ENCODE peak calls at places on chromosomes 16 and 17, in five cellular contexts. R is retinal pigment epithelial cell; S is heart right ventricle; Q is CD4-positive, CD25-positive, alpha-beta regulatory T cell; A is AG04449. Y is an unnamed sample.

GRCh38 chr16:47247691-47248090 is 103.9 kb upstream of the NETO2 start:
- DNase-seq in R (no peak), S (no peak), Q (no peak), A (no peak), Y (no peak)

GRCh38 chr16:49049191-49049590 is 232.4 kb downstream of the CBLN1 start:
- DNase-seq in R (no peak), S (no peak), Q (no peak), A (no peak), Y (no peak)

GRCh38 chr17:46061435-46061834 is 62.4 kb downstream of the STH start:
- DNase-seq in R (no peak), S (no peak), Q (no peak), A (no peak), Y (no peak)

GRCh38 chr17:45222273-45222993 is 748 bp downstream of the FMNL1 start:
- DNase-seq in R (no peak), S (no peak), Q (peak; percentile 29), A (no peak), Y (peak; percentile 60)

GRCh38 chr17:38893612-38894011 is 23.8 kb downstream of the LASP1 start:
- DNase-seq in R (no peak), S (peak; percentile 52), Q (no peak), A (no peak), Y (no peak)

GRCh38 chr16:66382966-66383299 is 16.4 kb downstream of the CDH5 start:
- DNase-seq in R (peak; percentile 73), S (no peak), Q (no peak), A (peak; percentile 41), Y (no peak)

GRCh38 chr17:61124562-61124961 is 275.1 kb upstream of the TBX2 start:
- DNase-seq in R (no peak), S (no peak), Q (no peak), A (no peak), Y (no peak)

GRCh38 chr16:68388124-68388523 is 60.2 kb downstream of the SMPD3 start:
- DNase-seq in R (no peak), S (no peak), Q (no peak), A (no peak), Y (no peak)

GRCh38 chr17:10755592-10756127 is 25.8 kb upstream of the TMEM220 start:
- DNase-seq in R (no peak), S (no peak), Q (no peak), A (no peak), Y (no peak)

GRCh38 chr17:5226940-5227878 is 7.5 kb downstream of the SCIMP start:
- DNase-seq in R (no peak), S (no peak), Q (no peak), A (no peak), Y (peak; percentile 19)

GRCh38 chr17:14297161-14297851 is 3.6 kb upstream of the HS3ST3B1 start:
- DNase-seq in R (no peak), S (peak; percentile 67), Q (peak; percentile 29), A (no peak), Y (no peak)

GRCh38 chr16:57192146-57192545 is 6.0 kb downstream of the RSPRY1 start:
- DNase-seq in R (no peak), S (no peak), Q (no peak), A (no peak), Y (no peak)

GRCh38 chr17:66602659-66603363 is 232.1 kb upstream of the CACNG5 start:
- DNase-seq in R (no peak), S (no peak), Q (no peak), A (no peak), Y (no peak)

GRCh38 chr17:82396601-82397435 is 21.3 kb upstream of the HEXD start:
- DNase-seq in R (no peak), S (no peak), Q (no peak), A (peak; percentile 90), Y (no peak)

GRCh38 chr16:88120812-88121211 is 169.6 kb downstream of the BANP start:
- DNase-seq in R (no peak), S (no peak), Q (no peak), A (no peak), Y (no peak)

GRCh38 chr17:63555475-63556156 is 5.3 kb downstream of the DCAF7 start:
- DNase-seq in R (no peak), S (no peak), Q (no peak), A (no peak), Y (no peak)

GRCh38 chr17:41654134-41654907 is 29.9 kb upstream of the KRT17 start:
- DNase-seq in R (peak; percentile 83), S (no peak), Q (no peak), A (no peak), Y (no peak)

GRCh38 chr17:78873519-78874340 is 29.3 kb downstream of the CEP295NL start:
- DNase-seq in R (peak; percentile 56), S (no peak), Q (no peak), A (no peak), Y (no peak)

GRCh38 chr17:77521076-77521475 is 380.3 kb downstream of the SEC14L1 start:
- DNase-seq in R (no peak), S (no peak), Q (no peak), A (no peak), Y (no peak)

GRCh38 chr17:17419621-17420020 is 57.2 kb upstream of the MED9 start:
- DNase-seq in R (no peak), S (no peak), Q (no peak), A (no peak), Y (no peak)

GRCh38 chr16:89639385-89639784 is 18.1 kb downstream of the CHMP1A start:
- DNase-seq in R (no peak), S (no peak), Q (no peak), A (no peak), Y (no peak)

GRCh38 chr16:82138478-82139285 is 31.3 kb downstream of the MPHOSPH6 start:
- DNase-seq in R (no peak), S (no peak), Q (no peak), A (no peak), Y (no peak)

GRCh38 chr16:21159281-21159951 is 942 bp downstream of the LDAF1 start:
- DNase-seq in R (no peak), S (peak; percentile 49), Q (no peak), A (no peak), Y (no peak)

GRCh38 chr16:69404275-69404805 is 18.5 kb upstream of the TERF2 start:
- DNase-seq in R (peak; percentile 66), S (no peak), Q (no peak), A (peak; percentile 9), Y (no peak)

GRCh38 chr16:22141746-22142145 is 20.6 kb upstream of the SDR42E2 start:
- DNase-seq in R (no peak), S (no peak), Q (no peak), A (no peak), Y (peak; percentile 15)

GRCh38 chr16:56888806-56889205 is 23.8 kb downstream of the SLC12A3 start:
- DNase-seq in R (no peak), S (no peak), Q (no peak), A (no peak), Y (no peak)

GRCh38 chr16:25575363-25575762 is 116.4 kb upstream of the HS3ST4 start:
- DNase-seq in R (no peak), S (no peak), Q (no peak), A (no peak), Y (no peak)

GRCh38 chr17:45143767-45144198 is 4.5 kb upstream of the HEXIM1 start:
- DNase-seq in R (no peak), S (peak; percentile 92), Q (no peak), A (no peak), Y (no peak)

GRCh38 chr17:61444831-61445230 is 7.4 kb upstream of the TBX4 start:
- DNase-seq in R (no peak), S (no peak), Q (no peak), A (no peak), Y (no peak)

GRCh38 chr17:75345514-75346167 is 56.4 kb upstream of the SLC25A19 start:
- DNase-seq in R (no peak), S (no peak), Q (peak; percentile 16), A (no peak), Y (peak; percentile 92)

GRCh38 chr17:82346342-82347300 is 12.4 kb upstream of the TEX19 start:
- DNase-seq in R (no peak), S (no peak), Q (no peak), A (no peak), Y (no peak)

DNA sequence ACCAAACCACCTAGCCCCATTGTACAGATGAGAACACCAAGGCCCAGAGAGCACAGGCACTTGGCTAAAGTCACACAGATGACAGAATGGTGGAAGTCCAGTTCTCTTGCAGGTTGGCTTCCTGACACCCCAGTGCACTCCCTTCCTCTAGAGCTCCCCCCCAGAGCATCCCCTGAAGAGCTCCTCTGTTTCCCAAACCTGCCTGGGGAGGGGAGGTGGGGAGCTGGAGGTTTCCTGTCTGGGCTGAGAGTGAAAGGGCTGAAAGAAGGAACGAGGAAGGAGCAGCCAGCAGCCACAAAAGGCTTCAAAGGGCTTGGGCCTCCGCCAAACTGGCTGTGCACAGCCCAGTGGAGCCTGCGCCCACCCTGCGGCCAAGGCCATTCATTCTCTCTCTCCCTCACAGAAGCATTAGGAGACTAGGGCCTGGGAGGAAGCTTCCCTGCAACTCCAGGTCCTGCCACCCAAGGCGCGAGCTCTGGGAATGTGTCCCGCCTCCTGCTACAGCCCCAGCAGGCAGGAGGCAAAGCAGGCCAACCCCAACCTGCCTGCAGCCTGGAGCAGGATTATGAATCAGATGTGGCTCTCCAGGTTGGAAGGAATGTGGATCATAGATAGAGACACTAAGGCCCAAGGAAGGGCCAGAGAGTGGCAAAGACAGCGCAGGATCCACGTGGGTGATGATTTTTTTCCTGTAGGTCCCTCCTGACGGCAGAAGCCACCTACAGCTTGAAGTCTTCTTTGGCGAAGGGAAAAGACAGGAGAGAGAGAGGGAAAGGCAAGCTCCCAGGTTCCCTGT is 913 bp downstream of the SLC13A5 start:
- DNase-seq in R (no peak), S (no peak), Q (no peak), A (no peak), Y (no peak)
- H3K4me3 ChIP-seq in R (no peak overlapping the region), S (no peak overlapping the region), Q (no peak overlapping the region), A (no peak overlapping the region), Y (no peak overlapping the region)

DNA sequence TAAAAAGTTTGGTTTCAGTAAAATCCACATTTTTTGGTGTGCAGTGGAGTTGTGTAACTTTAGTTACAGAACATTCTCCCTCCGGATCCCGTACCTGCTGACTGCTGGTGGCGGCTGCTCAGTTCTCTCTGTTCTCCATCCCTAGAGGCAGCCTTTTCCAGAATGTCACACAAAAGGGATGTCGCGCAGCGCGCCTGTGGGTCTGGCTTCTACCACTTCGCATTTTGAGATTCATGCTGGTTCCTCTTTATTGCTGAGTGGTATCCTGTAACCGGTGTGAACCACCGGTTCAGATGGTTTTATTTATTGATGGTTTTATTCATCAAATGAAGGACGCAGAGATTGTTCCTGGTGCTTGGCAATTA is 975 bp upstream of the CEP131 start:
- DNase-seq in R (no peak), S (no peak), Q (no peak), A (no peak), Y (no peak)
- H3K4me3 ChIP-seq in R (peak overlapping the region; percentile 46), S (no peak overlapping the region), Q (no peak overlapping the region), A (peak overlapping the region; percentile 60), Y (no peak overlapping the region)

GRCh38 chr17:72362466-72363335 is 241.9 kb downstream of the SOX9 start:
- DNase-seq in R (no peak), S (no peak), Q (no peak), A (no peak), Y (no peak)
- H3K4me3 ChIP-seq in R (no peak overlapping the region), S (no peak overlapping the region), Q (no peak overlapping the region), A (no peak overlapping the region), Y (no peak overlapping the region)

GRCh38 chr16:160691-161190 is 5.0 kb upstream of the HBM start:
- DNase-seq in R (no peak), S (no peak), Q (no peak), A (no peak), Y (no peak)

GRCh38 chr16:152141-153128 is at the start of gene HBZ:
- DNase-seq in R (no peak), S (no peak), Q (no peak), A (no peak), Y (no peak)

GRCh38 chr16:154223-155030 is 2.0 kb downstream of the HBZ start:
- DNase-seq in R (no peak), S (no peak), Q (no peak), A (no peak), Y (no peak)

GRCh38 chr16:159136-159849 is 6.5 kb upstream of the HBM start:
- DNase-seq in R (no peak), S (no peak), Q (no peak), A (no peak), Y (no peak)

GRCh38 chr16:155031-155398 is 2.6 kb downstream of the HBZ start:
- DNase-seq in R (no peak), S (no peak), Q (no peak), A (no peak), Y (no peak)
- H3K4me3 ChIP-seq in R (peak overlapping the region; percentile 43), S (no peak overlapping the region), Q (no peak overlapping the region), A (peak overlapping the region; percentile 46), Y (no peak overlapping the region)